ENCODE peak calls at places on chromosomes 11 and 22, in four cellular contexts. F, E, U and K are unnamed samples.

GRCh38 chr11:77200869-77201268 is 72.8 kb downstream of the MYO7A start:
- DNase-seq in F (no peak), E (no peak), U (no peak), K (no peak)

GRCh38 chr11:119486691-119487259 is 63.8 kb upstream of the THY1 start:
- DNase-seq in F (no peak), E (no peak), U (no peak), K (no peak)

GRCh38 chr22:43126506-43127165 is 16.1 kb downstream of the BIK start:
- DNase-seq in F (no peak), E (peak), U (no peak), K (no peak)

GRCh38 chr22:43088616-43088978 is 594 bp downstream of the TTLL1 start:
- DNase-seq in F (no peak), E (no peak), U (no peak), K (no peak)

GRCh38 chr11:14384338-14384737 is 25.4 kb upstream of the RRAS2 start:
- DNase-seq in F (peak), E (no peak), U (no peak), K (no peak)

GRCh38 chr22:24437820-24438328 is 10.5 kb downstream of the ADORA2A start:
- DNase-seq in F (no peak), E (no peak), U (peak), K (peak)

GRCh38 chr11:76215946-76216345 is 9.6 kb upstream of the WNT11 start:
- DNase-seq in F (no peak), E (no peak), U (no peak), K (no peak)

GRCh38 chr22:42844756-42845155 is 12.3 kb downstream of the ARFGAP3 start:
- DNase-seq in F (no peak), E (no peak), U (no peak), K (no peak)

GRCh38 chr11:68954970-68955958 is 25.5 kb downstream of the MRGPRD start:
- DNase-seq in F (no peak), E (peak), U (peak), K (peak)

GRCh38 chr11:115215694-115216615 is 288.3 kb downstream of the CADM1 start:
- DNase-seq in F (no peak), E (no peak), U (no peak), K (peak)

GRCh38 chr11:75328426-75329277 is 22.8 kb downstream of the ARRB1 start:
- DNase-seq in F (no peak), E (peak), U (peak), K (peak)

GRCh38 chr11:124746621-124747243 is 5.3 kb downstream of the VSIG2 start:
- DNase-seq in F (no peak), E (peak), U (peak), K (peak)

GRCh38 chr22:37544955-37545702 is 15.2 kb upstream of the CDC42EP1 start:
- DNase-seq in F (no peak), E (peak), U (peak), K (peak)